ENCODE peak calls at places on chromosome 1, in eight cellular contexts. One of them, this sample, is unnamed.

GRCh38 chr1:27594542-27595510 is 9.1 kb downstream of the AHDC1 start:
- DNase-seq in NCI-H748 treated with DMSO at 0.1 percent for 48 hours: no peak
- DNase-seq in kidney: no peak
- DNase-seq in uterus: peak; percentile 24
- DNase-seq in M059J: peak; percentile 70
- DNase-seq in activated T-cell treated with anti-CD3 and anti-CD28 coated beads, Interleukin-2, amount 50 U/mL, for 72 hours: no peak
- DNase-seq in WTC11: no peak
- DNase-seq in MM.1S: no peak
- DNase-seq in this sample: peak; percentile 46

GRCh38 chr1:23466423-23466989 is 17.5 kb downstream of the ASAP3 start:
- DNase-seq in activated T-cell treated with anti-CD3 and anti-CD28 coated beads, Interleukin-2, amount 50 U/mL, for 72 hours: no peak
- DNase-seq in WTC11: no peak
- DNase-seq in uterus: no peak
- DNase-seq in NCI-H748 treated with DMSO at 0.1 percent for 48 hours: no peak
- DNase-seq in MM.1S: no peak
- DNase-seq in M059J: no peak
- DNase-seq in kidney: peak; percentile 8
- DNase-seq in this sample: no peak

GRCh38 chr1:111998332-111998731 is 8.9 kb upstream of the KCND3 start:
- DNase-seq in M059J: no peak
- DNase-seq in MM.1S: no peak
- DNase-seq in activated T-cell treated with anti-CD3 and anti-CD28 coated beads, Interleukin-2, amount 50 U/mL, for 72 hours: no peak
- DNase-seq in WTC11: no peak
- DNase-seq in kidney: no peak
- DNase-seq in uterus: no peak
- DNase-seq in NCI-H748 treated with DMSO at 0.1 percent for 48 hours: no peak
- DNase-seq in this sample: no peak

GRCh38 chr1:15051898-15052528 is 101.5 kb upstream of the TMEM51 start:
- DNase-seq in MM.1S: no peak
- DNase-seq in WTC11: no peak
- DNase-seq in NCI-H748 treated with DMSO at 0.1 percent for 48 hours: no peak
- DNase-seq in kidney: no peak
- DNase-seq in uterus: no peak
- DNase-seq in M059J: no peak
- DNase-seq in activated T-cell treated with anti-CD3 and anti-CD28 coated beads, Interleukin-2, amount 50 U/mL, for 72 hours: no peak
- DNase-seq in this sample: no peak

GRCh38 chr1:104760017-104760416 is 1010.3 kb downstream of the AMY1C start:
- DNase-seq in uterus: no peak
- DNase-seq in WTC11: no peak
- DNase-seq in activated T-cell treated with anti-CD3 and anti-CD28 coated beads, Interleukin-2, amount 50 U/mL, for 72 hours: no peak
- DNase-seq in M059J: no peak
- DNase-seq in MM.1S: no peak
- DNase-seq in kidney: no peak
- DNase-seq in NCI-H748 treated with DMSO at 0.1 percent for 48 hours: no peak
- DNase-seq in this sample: no peak

GRCh38 chr1:7295946-7296345 is 475.1 kb upstream of the VAMP3 start:
- DNase-seq in kidney: no peak
- DNase-seq in NCI-H748 treated with DMSO at 0.1 percent for 48 hours: no peak
- DNase-seq in M059J: no peak
- DNase-seq in activated T-cell treated with anti-CD3 and anti-CD28 coated beads, Interleukin-2, amount 50 U/mL, for 72 hours: no peak
- DNase-seq in WTC11: no peak
- DNase-seq in MM.1S: no peak
- DNase-seq in uterus: no peak
- DNase-seq in this sample: no peak

GRCh38 chr1:19372602-19373001 is 60.5 kb downstream of the SLC66A1 start:
- DNase-seq in WTC11: no peak
- DNase-seq in uterus: peak; percentile 58
- DNase-seq in kidney: no peak
- DNase-seq in NCI-H748 treated with DMSO at 0.1 percent for 48 hours: no peak
- DNase-seq in M059J: no peak
- DNase-seq in activated T-cell treated with anti-CD3 and anti-CD28 coated beads, Interleukin-2, amount 50 U/mL, for 72 hours: no peak
- DNase-seq in MM.1S: no peak
- DNase-seq in this sample: no peak

GRCh38 chr1:2351723-2352122 is 39.6 kb downstream of the MORN1 start:
- DNase-seq in activated T-cell treated with anti-CD3 and anti-CD28 coated beads, Interleukin-2, amount 50 U/mL, for 72 hours: no peak
- DNase-seq in NCI-H748 treated with DMSO at 0.1 percent for 48 hours: no peak
- DNase-seq in MM.1S: no peak
- DNase-seq in M059J: no peak
- DNase-seq in kidney: peak; percentile 35
- DNase-seq in WTC11: no peak
- DNase-seq in uterus: no peak
- DNase-seq in this sample: no peak

GRCh38 chr1:247551716-247552115 is 2.8 kb downstream of the GCSAML start:
- DNase-seq in kidney: no peak
- DNase-seq in MM.1S: no peak
- DNase-seq in NCI-H748 treated with DMSO at 0.1 percent for 48 hours: no peak
- DNase-seq in WTC11: no peak
- DNase-seq in activated T-cell treated with anti-CD3 and anti-CD28 coated beads, Interleukin-2, amount 50 U/mL, for 72 hours: no peak
- DNase-seq in uterus: no peak
- DNase-seq in M059J: peak; percentile 63
- DNase-seq in this sample: no peak

GRCh38 chr1:26580116-26580515 is 50.6 kb downstream of the RPS6KA1 start:
- DNase-seq in MM.1S: no peak
- DNase-seq in activated T-cell treated with anti-CD3 and anti-CD28 coated beads, Interleukin-2, amount 50 U/mL, for 72 hours: peak; percentile 26
- DNase-seq in NCI-H748 treated with DMSO at 0.1 percent for 48 hours: no peak
- DNase-seq in uterus: no peak
- DNase-seq in kidney: no peak
- DNase-seq in WTC11: no peak
- DNase-seq in M059J: no peak
- DNase-seq in this sample: no peak

GRCh38 chr1:89563957-89564604 is 39.5 kb downstream of the LRRC8B start:
- DNase-seq in M059J: no peak
- DNase-seq in MM.1S: no peak
- DNase-seq in kidney: no peak
- DNase-seq in NCI-H748 treated with DMSO at 0.1 percent for 48 hours: no peak
- DNase-seq in WTC11: no peak
- DNase-seq in uterus: no peak
- DNase-seq in activated T-cell treated with anti-CD3 and anti-CD28 coated beads, Interleukin-2, amount 50 U/mL, for 72 hours: no peak
- DNase-seq in this sample: no peak

GRCh38 chr1:30801826-30802198 is 44.2 kb upstream of the LAPTM5 start:
- DNase-seq in WTC11: peak; percentile 97
- DNase-seq in M059J: peak; percentile 65
- DNase-seq in activated T-cell treated with anti-CD3 and anti-CD28 coated beads, Interleukin-2, amount 50 U/mL, for 72 hours: peak; percentile 77
- DNase-seq in NCI-H748 treated with DMSO at 0.1 percent for 48 hours: peak; percentile 56
- DNase-seq in kidney: peak; percentile 91
- DNase-seq in uterus: peak; percentile 84
- DNase-seq in MM.1S: peak; percentile 68
- DNase-seq in this sample: peak; percentile 89

GRCh38 chr1:153775432-153776311 is 465 bp downstream of the SLC27A3 start:
- DNase-seq in uterus: peak; percentile 86
- DNase-seq in WTC11: peak; percentile 95
- DNase-seq in activated T-cell treated with anti-CD3 and anti-CD28 coated beads, Interleukin-2, amount 50 U/mL, for 72 hours: peak; percentile 74
- DNase-seq in MM.1S: peak; percentile 85
- DNase-seq in NCI-H748 treated with DMSO at 0.1 percent for 48 hours: peak; percentile 85
- DNase-seq in kidney: peak; percentile 92
- DNase-seq in M059J: peak; percentile 52
- DNase-seq in this sample: peak; percentile 92

GRCh38 chr1:241138248-241138647 is 218.8 kb downstream of the RGS7 start:
- DNase-seq in kidney: no peak
- DNase-seq in MM.1S: no peak
- DNase-seq in activated T-cell treated with anti-CD3 and anti-CD28 coated beads, Interleukin-2, amount 50 U/mL, for 72 hours: no peak
- DNase-seq in M059J: no peak
- DNase-seq in NCI-H748 treated with DMSO at 0.1 percent for 48 hours: no peak
- DNase-seq in WTC11: no peak
- DNase-seq in uterus: no peak
- DNase-seq in this sample: no peak

GRCh38 chr1:110505596-110505995 is 13.4 kb downstream of the KCNA10 start:
- DNase-seq in MM.1S: no peak
- DNase-seq in NCI-H748 treated with DMSO at 0.1 percent for 48 hours: no peak
- DNase-seq in kidney: no peak
- DNase-seq in activated T-cell treated with anti-CD3 and anti-CD28 coated beads, Interleukin-2, amount 50 U/mL, for 72 hours: no peak
- DNase-seq in WTC11: no peak
- DNase-seq in uterus: no peak
- DNase-seq in M059J: no peak
- DNase-seq in this sample: no peak

GRCh38 chr1:171743014-171743870 is 1.4 kb upstream of the VAMP4 start:
- DNase-seq in WTC11: no peak
- DNase-seq in activated T-cell treated with anti-CD3 and anti-CD28 coated beads, Interleukin-2, amount 50 U/mL, for 72 hours: peak; percentile 8
- DNase-seq in NCI-H748 treated with DMSO at 0.1 percent for 48 hours: no peak
- DNase-seq in M059J: peak; percentile 87
- DNase-seq in uterus: no peak
- DNase-seq in kidney: no peak
- DNase-seq in MM.1S: peak; percentile 16
- DNase-seq in this sample: no peak

GRCh38 chr1:180188679-180189175 is 34.1 kb downstream of the QSOX1 start:
- DNase-seq in MM.1S: no peak
- DNase-seq in kidney: no peak
- DNase-seq in uterus: no peak
- DNase-seq in activated T-cell treated with anti-CD3 and anti-CD28 coated beads, Interleukin-2, amount 50 U/mL, for 72 hours: no peak
- DNase-seq in NCI-H748 treated with DMSO at 0.1 percent for 48 hours: no peak
- DNase-seq in M059J: no peak
- DNase-seq in WTC11: no peak
- DNase-seq in this sample: no peak

GRCh38 chr1:33459766-33460543 is 12.5 kb upstream of the ZSCAN20 start:
- DNase-seq in M059J: peak; percentile 40
- DNase-seq in activated T-cell treated with anti-CD3 and anti-CD28 coated beads, Interleukin-2, amount 50 U/mL, for 72 hours: no peak
- DNase-seq in WTC11: no peak
- DNase-seq in kidney: no peak
- DNase-seq in MM.1S: no peak
- DNase-seq in NCI-H748 treated with DMSO at 0.1 percent for 48 hours: no peak
- DNase-seq in uterus: no peak
- DNase-seq in this sample: no peak

GRCh38 chr1:161834967-161835366 is 68.8 kb downstream of the ATF6 start:
- DNase-seq in uterus: no peak
- DNase-seq in M059J: peak; percentile 18
- DNase-seq in activated T-cell treated with anti-CD3 and anti-CD28 coated beads, Interleukin-2, amount 50 U/mL, for 72 hours: no peak
- DNase-seq in kidney: no peak
- DNase-seq in MM.1S: no peak
- DNase-seq in WTC11: no peak
- DNase-seq in NCI-H748 treated with DMSO at 0.1 percent for 48 hours: no peak
- DNase-seq in this sample: no peak

GRCh38 chr1:159960721-159961381 is 6.8 kb upstream of the SLAMF9 start:
- DNase-seq in NCI-H748 treated with DMSO at 0.1 percent for 48 hours: no peak
- DNase-seq in MM.1S: no peak
- DNase-seq in activated T-cell treated with anti-CD3 and anti-CD28 coated beads, Interleukin-2, amount 50 U/mL, for 72 hours: no peak
- DNase-seq in kidney: no peak
- DNase-seq in M059J: peak; percentile 74
- DNase-seq in uterus: peak; percentile 45
- DNase-seq in WTC11: no peak
- DNase-seq in this sample: no peak

GRCh38 chr1:178412400-178412770 is 84.4 kb downstream of the CLEC20A start:
- DNase-seq in NCI-H748 treated with DMSO at 0.1 percent for 48 hours: no peak
- DNase-seq in WTC11: no peak
- DNase-seq in kidney: no peak
- DNase-seq in uterus: no peak
- DNase-seq in M059J: peak; percentile 31
- DNase-seq in activated T-cell treated with anti-CD3 and anti-CD28 coated beads, Interleukin-2, amount 50 U/mL, for 72 hours: no peak
- DNase-seq in MM.1S: peak; percentile 71
- DNase-seq in this sample: no peak

GRCh38 chr1:82485591-82486369 is 685.0 kb downstream of the ADGRL2 start:
- DNase-seq in WTC11: peak; percentile 18
- DNase-seq in kidney: no peak
- DNase-seq in uterus: peak; percentile 37
- DNase-seq in activated T-cell treated with anti-CD3 and anti-CD28 coated beads, Interleukin-2, amount 50 U/mL, for 72 hours: no peak
- DNase-seq in NCI-H748 treated with DMSO at 0.1 percent for 48 hours: no peak
- DNase-seq in M059J: peak; percentile 46
- DNase-seq in MM.1S: no peak
- DNase-seq in this sample: peak; percentile 88

GRCh38 chr1:83641828-83642443 is 357.0 kb downstream of the TTLL7 start:
- DNase-seq in NCI-H748 treated with DMSO at 0.1 percent for 48 hours: no peak
- DNase-seq in uterus: peak; percentile 38
- DNase-seq in WTC11: no peak
- DNase-seq in M059J: no peak
- DNase-seq in MM.1S: no peak
- DNase-seq in activated T-cell treated with anti-CD3 and anti-CD28 coated beads, Interleukin-2, amount 50 U/mL, for 72 hours: no peak
- DNase-seq in kidney: no peak
- DNase-seq in this sample: no peak

GRCh38 chr1:72724951-72725863 is 442.9 kb upstream of the NEGR1 start:
- DNase-seq in WTC11: peak; percentile 79
- DNase-seq in kidney: peak; percentile 64
- DNase-seq in M059J: no peak
- DNase-seq in NCI-H748 treated with DMSO at 0.1 percent for 48 hours: no peak
- DNase-seq in activated T-cell treated with anti-CD3 and anti-CD28 coated beads, Interleukin-2, amount 50 U/mL, for 72 hours: no peak
- DNase-seq in uterus: no peak
- DNase-seq in MM.1S: no peak
- DNase-seq in this sample: peak; percentile 77

GRCh38 chr1:74534241-74534640 is 21.8 kb upstream of the LRRC53 start:
- DNase-seq in NCI-H748 treated with DMSO at 0.1 percent for 48 hours: no peak
- DNase-seq in MM.1S: no peak
- DNase-seq in M059J: peak; percentile 42
- DNase-seq in WTC11: no peak
- DNase-seq in activated T-cell treated with anti-CD3 and anti-CD28 coated beads, Interleukin-2, amount 50 U/mL, for 72 hours: no peak
- DNase-seq in kidney: no peak
- DNase-seq in uterus: no peak
- DNase-seq in this sample: no peak

GRCh38 chr1:2353215-2353906 is 38.0 kb downstream of the MORN1 start:
- DNase-seq in NCI-H748 treated with DMSO at 0.1 percent for 48 hours: no peak
- DNase-seq in uterus: no peak
- DNase-seq in MM.1S: no peak
- DNase-seq in WTC11: no peak
- DNase-seq in M059J: no peak
- DNase-seq in kidney: peak; percentile 63
- DNase-seq in activated T-cell treated with anti-CD3 and anti-CD28 coated beads, Interleukin-2, amount 50 U/mL, for 72 hours: no peak
- DNase-seq in this sample: no peak

GRCh38 chr1:4380564-4381168 is 273.7 kb upstream of the AJAP1 start:
- DNase-seq in MM.1S: no peak
- DNase-seq in M059J: peak; percentile 67
- DNase-seq in activated T-cell treated with anti-CD3 and anti-CD28 coated beads, Interleukin-2, amount 50 U/mL, for 72 hours: no peak
- DNase-seq in WTC11: no peak
- DNase-seq in NCI-H748 treated with DMSO at 0.1 percent for 48 hours: no peak
- DNase-seq in uterus: no peak
- DNase-seq in kidney: no peak
- DNase-seq in this sample: no peak